ENCODE peak calls at places on chromosomes 16 and 17, in nine cellular contexts. One of them, this sample, is unnamed.

GRCh38 chr16:7140899-7141298 is 191.7 kb upstream of the RBFOX1 start:
- DNase-seq in activated T-helper 1 cell treated with anti-CD3 and anti-CD28 coated beads, Interleukin-2, amount 50 U/mL, for 16 hours: no peak
- DNase-seq in T-helper 22 cell: no peak
- DNase-seq in lower leg skin: no peak
- DNase-seq in heart right ventricle: no peak
- DNase-seq in activated CD4-positive, alpha-beta memory T cell treated with anti-CD3 and anti-CD28 coated beads for 36 hours: no peak
- DNase-seq in T-cell: no peak
- DNase-seq in neural crest cell: no peak
- DNase-seq in OCI-M1: no peak
- DNase-seq in this sample: no peak

GRCh38 chr16:13873835-13874438 is 46.0 kb upstream of the ERCC4 start:
- DNase-seq in activated T-helper 1 cell treated with anti-CD3 and anti-CD28 coated beads, Interleukin-2, amount 50 U/mL, for 16 hours: no peak
- DNase-seq in T-helper 22 cell: no peak
- DNase-seq in lower leg skin: no peak
- DNase-seq in heart right ventricle: no peak
- DNase-seq in activated CD4-positive, alpha-beta memory T cell treated with anti-CD3 and anti-CD28 coated beads for 36 hours: no peak
- DNase-seq in T-cell: no peak
- DNase-seq in neural crest cell: peak
- DNase-seq in OCI-M1: peak
- DNase-seq in this sample: peak

GRCh38 chr16:79269211-79269863 is 331.2 kb downstream of the MAF start:
- DNase-seq in activated T-helper 1 cell treated with anti-CD3 and anti-CD28 coated beads, Interleukin-2, amount 50 U/mL, for 16 hours: peak
- DNase-seq in T-helper 22 cell: peak
- DNase-seq in lower leg skin: no peak
- DNase-seq in heart right ventricle: no peak
- DNase-seq in activated CD4-positive, alpha-beta memory T cell treated with anti-CD3 and anti-CD28 coated beads for 36 hours: peak
- DNase-seq in T-cell: no peak
- DNase-seq in neural crest cell: no peak
- DNase-seq in OCI-M1: no peak
- DNase-seq in this sample: no peak

GRCh38 chr16:1740781-1741490 is 30.4 kb downstream of the NME3 start:
- DNase-seq in activated T-helper 1 cell treated with anti-CD3 and anti-CD28 coated beads, Interleukin-2, amount 50 U/mL, for 16 hours: no peak
- DNase-seq in T-helper 22 cell: no peak
- DNase-seq in lower leg skin: no peak
- DNase-seq in heart right ventricle: no peak
- DNase-seq in activated CD4-positive, alpha-beta memory T cell treated with anti-CD3 and anti-CD28 coated beads for 36 hours: no peak
- DNase-seq in T-cell: no peak
- DNase-seq in neural crest cell: no peak
- DNase-seq in OCI-M1: no peak
- DNase-seq in this sample: no peak

GRCh38 chr17:76726231-76726765 is at the start of gene JMJD6:
- DNase-seq in activated T-helper 1 cell treated with anti-CD3 and anti-CD28 coated beads, Interleukin-2, amount 50 U/mL, for 16 hours: peak
- DNase-seq in T-helper 22 cell: no peak
- DNase-seq in lower leg skin: peak
- DNase-seq in heart right ventricle: peak
- DNase-seq in activated CD4-positive, alpha-beta memory T cell treated with anti-CD3 and anti-CD28 coated beads for 36 hours: peak
- DNase-seq in T-cell: no peak
- DNase-seq in neural crest cell: peak
- DNase-seq in OCI-M1: peak
- DNase-seq in this sample: peak

GRCh38 chr17:17935321-17936271 is 36.6 kb downstream of the TOM1L2 start:
- DNase-seq in activated T-helper 1 cell treated with anti-CD3 and anti-CD28 coated beads, Interleukin-2, amount 50 U/mL, for 16 hours: no peak
- DNase-seq in T-helper 22 cell: no peak
- DNase-seq in lower leg skin: peak
- DNase-seq in heart right ventricle: no peak
- DNase-seq in activated CD4-positive, alpha-beta memory T cell treated with anti-CD3 and anti-CD28 coated beads for 36 hours: no peak
- DNase-seq in T-cell: no peak
- DNase-seq in neural crest cell: no peak
- DNase-seq in OCI-M1: no peak
- DNase-seq in this sample: no peak

GRCh38 chr16:83549836-83550569 is 257.8 kb upstream of the HSBP1 start:
- DNase-seq in activated T-helper 1 cell treated with anti-CD3 and anti-CD28 coated beads, Interleukin-2, amount 50 U/mL, for 16 hours: no peak
- DNase-seq in T-helper 22 cell: no peak
- DNase-seq in lower leg skin: no peak
- DNase-seq in heart right ventricle: no peak
- DNase-seq in activated CD4-positive, alpha-beta memory T cell treated with anti-CD3 and anti-CD28 coated beads for 36 hours: no peak
- DNase-seq in T-cell: no peak
- DNase-seq in neural crest cell: no peak
- DNase-seq in OCI-M1: no peak
- DNase-seq in this sample: no peak

GRCh38 chr17:45172541-45173286 is 11.0 kb downstream of the HEXIM2 start:
- DNase-seq in activated T-helper 1 cell treated with anti-CD3 and anti-CD28 coated beads, Interleukin-2, amount 50 U/mL, for 16 hours: no peak
- DNase-seq in T-helper 22 cell: peak
- DNase-seq in lower leg skin: peak
- DNase-seq in heart right ventricle: peak
- DNase-seq in activated CD4-positive, alpha-beta memory T cell treated with anti-CD3 and anti-CD28 coated beads for 36 hours: peak
- DNase-seq in T-cell: peak
- DNase-seq in neural crest cell: peak
- DNase-seq in OCI-M1: no peak
- DNase-seq in this sample: peak

GRCh38 chr17:50882851-50883250 is 16.7 kb upstream of the TOB1 start:
- DNase-seq in activated T-helper 1 cell treated with anti-CD3 and anti-CD28 coated beads, Interleukin-2, amount 50 U/mL, for 16 hours: no peak
- DNase-seq in T-helper 22 cell: no peak
- DNase-seq in lower leg skin: no peak
- DNase-seq in heart right ventricle: no peak
- DNase-seq in activated CD4-positive, alpha-beta memory T cell treated with anti-CD3 and anti-CD28 coated beads for 36 hours: no peak
- DNase-seq in T-cell: no peak
- DNase-seq in neural crest cell: no peak
- DNase-seq in OCI-M1: no peak
- DNase-seq in this sample: no peak

GRCh38 chr17:82127704-82128103 is 29.7 kb upstream of the FASN start:
- DNase-seq in activated T-helper 1 cell treated with anti-CD3 and anti-CD28 coated beads, Interleukin-2, amount 50 U/mL, for 16 hours: no peak
- DNase-seq in T-helper 22 cell: peak
- DNase-seq in lower leg skin: no peak
- DNase-seq in heart right ventricle: no peak
- DNase-seq in activated CD4-positive, alpha-beta memory T cell treated with anti-CD3 and anti-CD28 coated beads for 36 hours: no peak
- DNase-seq in T-cell: peak
- DNase-seq in neural crest cell: no peak
- DNase-seq in OCI-M1: no peak
- DNase-seq in this sample: no peak

GRCh38 chr17:81608082-81608481 is 28.8 kb downstream of the NPLOC4 start:
- DNase-seq in activated T-helper 1 cell treated with anti-CD3 and anti-CD28 coated beads, Interleukin-2, amount 50 U/mL, for 16 hours: no peak
- DNase-seq in T-helper 22 cell: no peak
- DNase-seq in lower leg skin: no peak
- DNase-seq in heart right ventricle: no peak
- DNase-seq in activated CD4-positive, alpha-beta memory T cell treated with anti-CD3 and anti-CD28 coated beads for 36 hours: peak
- DNase-seq in T-cell: no peak
- DNase-seq in neural crest cell: no peak
- DNase-seq in OCI-M1: no peak
- DNase-seq in this sample: no peak

GRCh38 chr17:56441331-56441730 is 152.2 kb upstream of the NOG start:
- DNase-seq in activated T-helper 1 cell treated with anti-CD3 and anti-CD28 coated beads, Interleukin-2, amount 50 U/mL, for 16 hours: no peak
- DNase-seq in T-helper 22 cell: no peak
- DNase-seq in lower leg skin: no peak
- DNase-seq in heart right ventricle: no peak
- DNase-seq in activated CD4-positive, alpha-beta memory T cell treated with anti-CD3 and anti-CD28 coated beads for 36 hours: no peak
- DNase-seq in T-cell: no peak
- DNase-seq in neural crest cell: no peak
- DNase-seq in OCI-M1: no peak
- DNase-seq in this sample: no peak

GRCh38 chr17:72985882-72986720 is 106.4 kb downstream of the SLC39A11 start:
- DNase-seq in activated T-helper 1 cell treated with anti-CD3 and anti-CD28 coated beads, Interleukin-2, amount 50 U/mL, for 16 hours: peak
- DNase-seq in T-helper 22 cell: peak
- DNase-seq in lower leg skin: peak
- DNase-seq in heart right ventricle: peak
- DNase-seq in activated CD4-positive, alpha-beta memory T cell treated with anti-CD3 and anti-CD28 coated beads for 36 hours: peak
- DNase-seq in T-cell: peak
- DNase-seq in neural crest cell: peak
- DNase-seq in OCI-M1: peak
- DNase-seq in this sample: peak

GRCh38 chr17:72421128-72422092 is 300.6 kb downstream of the SOX9 start:
- DNase-seq in activated T-helper 1 cell treated with anti-CD3 and anti-CD28 coated beads, Interleukin-2, amount 50 U/mL, for 16 hours: no peak
- DNase-seq in T-helper 22 cell: no peak
- DNase-seq in lower leg skin: no peak
- DNase-seq in heart right ventricle: no peak
- DNase-seq in activated CD4-positive, alpha-beta memory T cell treated with anti-CD3 and anti-CD28 coated beads for 36 hours: peak
- DNase-seq in T-cell: no peak
- DNase-seq in neural crest cell: no peak
- DNase-seq in OCI-M1: peak
- DNase-seq in this sample: no peak

GRCh38 chr17:21425736-21426135 is 49.6 kb downstream of the KCNJ12 start:
- DNase-seq in activated T-helper 1 cell treated with anti-CD3 and anti-CD28 coated beads, Interleukin-2, amount 50 U/mL, for 16 hours: no peak
- DNase-seq in T-helper 22 cell: no peak
- DNase-seq in lower leg skin: no peak
- DNase-seq in heart right ventricle: no peak
- DNase-seq in activated CD4-positive, alpha-beta memory T cell treated with anti-CD3 and anti-CD28 coated beads for 36 hours: no peak
- DNase-seq in T-cell: no peak
- DNase-seq in neural crest cell: no peak
- DNase-seq in OCI-M1: no peak
- DNase-seq in this sample: no peak

GRCh38 chr17:19336938-19337711 is 25.4 kb downstream of the B9D1 start:
- DNase-seq in activated T-helper 1 cell treated with anti-CD3 and anti-CD28 coated beads, Interleukin-2, amount 50 U/mL, for 16 hours: no peak
- DNase-seq in T-helper 22 cell: no peak
- DNase-seq in lower leg skin: no peak
- DNase-seq in heart right ventricle: no peak
- DNase-seq in activated CD4-positive, alpha-beta memory T cell treated with anti-CD3 and anti-CD28 coated beads for 36 hours: peak
- DNase-seq in T-cell: no peak
- DNase-seq in neural crest cell: no peak
- DNase-seq in OCI-M1: no peak
- DNase-seq in this sample: peak

GRCh38 chr17:70484050-70484449 is 314.7 kb downstream of the KCNJ2 start:
- DNase-seq in activated T-helper 1 cell treated with anti-CD3 and anti-CD28 coated beads, Interleukin-2, amount 50 U/mL, for 16 hours: no peak
- DNase-seq in T-helper 22 cell: no peak
- DNase-seq in lower leg skin: no peak
- DNase-seq in heart right ventricle: no peak
- DNase-seq in activated CD4-positive, alpha-beta memory T cell treated with anti-CD3 and anti-CD28 coated beads for 36 hours: no peak
- DNase-seq in T-cell: no peak
- DNase-seq in neural crest cell: no peak
- DNase-seq in OCI-M1: no peak
- DNase-seq in this sample: no peak

GRCh38 chr16:71352963-71353460 is 5.5 kb upstream of the CALB2 start:
- DNase-seq in activated T-helper 1 cell treated with anti-CD3 and anti-CD28 coated beads, Interleukin-2, amount 50 U/mL, for 16 hours: no peak
- DNase-seq in T-helper 22 cell: no peak
- DNase-seq in lower leg skin: no peak
- DNase-seq in heart right ventricle: no peak
- DNase-seq in activated CD4-positive, alpha-beta memory T cell treated with anti-CD3 and anti-CD28 coated beads for 36 hours: no peak
- DNase-seq in T-cell: no peak
- DNase-seq in neural crest cell: no peak
- DNase-seq in OCI-M1: no peak
- DNase-seq in this sample: no peak

GRCh38 chr17:6249747-6250146 is 179.6 kb downstream of the WSCD1 start:
- DNase-seq in activated T-helper 1 cell treated with anti-CD3 and anti-CD28 coated beads, Interleukin-2, amount 50 U/mL, for 16 hours: no peak
- DNase-seq in T-helper 22 cell: no peak
- DNase-seq in lower leg skin: no peak
- DNase-seq in heart right ventricle: no peak
- DNase-seq in activated CD4-positive, alpha-beta memory T cell treated with anti-CD3 and anti-CD28 coated beads for 36 hours: no peak
- DNase-seq in T-cell: no peak
- DNase-seq in neural crest cell: no peak
- DNase-seq in OCI-M1: no peak
- DNase-seq in this sample: no peak

GRCh38 chr16:51556694-51557327 is 405.7 kb upstream of the SALL1 start:
- DNase-seq in activated T-helper 1 cell treated with anti-CD3 and anti-CD28 coated beads, Interleukin-2, amount 50 U/mL, for 16 hours: no peak
- DNase-seq in T-helper 22 cell: no peak
- DNase-seq in lower leg skin: peak
- DNase-seq in heart right ventricle: no peak
- DNase-seq in activated CD4-positive, alpha-beta memory T cell treated with anti-CD3 and anti-CD28 coated beads for 36 hours: no peak
- DNase-seq in T-cell: no peak
- DNase-seq in neural crest cell: no peak
- DNase-seq in OCI-M1: no peak
- DNase-seq in this sample: no peak

GRCh38 chr16:66551788-66552287 is 538 bp upstream of the CKLF start:
- DNase-seq in activated T-helper 1 cell treated with anti-CD3 and anti-CD28 coated beads, Interleukin-2, amount 50 U/mL, for 16 hours: no peak
- DNase-seq in T-helper 22 cell: no peak
- DNase-seq in lower leg skin: no peak
- DNase-seq in heart right ventricle: no peak
- DNase-seq in activated CD4-positive, alpha-beta memory T cell treated with anti-CD3 and anti-CD28 coated beads for 36 hours: peak
- DNase-seq in T-cell: peak
- DNase-seq in neural crest cell: no peak
- DNase-seq in OCI-M1: peak
- DNase-seq in this sample: no peak

GRCh38 chr17:39123627-39124026 is 27.8 kb downstream of the PLXDC1 start:
- DNase-seq in activated T-helper 1 cell treated with anti-CD3 and anti-CD28 coated beads, Interleukin-2, amount 50 U/mL, for 16 hours: no peak
- DNase-seq in T-helper 22 cell: no peak
- DNase-seq in lower leg skin: no peak
- DNase-seq in heart right ventricle: peak
- DNase-seq in activated CD4-positive, alpha-beta memory T cell treated with anti-CD3 and anti-CD28 coated beads for 36 hours: no peak
- DNase-seq in T-cell: no peak
- DNase-seq in neural crest cell: no peak
- DNase-seq in OCI-M1: no peak
- DNase-seq in this sample: no peak

GRCh38 chr17:40963838-40964237 is 2.9 kb downstream of the KRT39 start:
- DNase-seq in activated T-helper 1 cell treated with anti-CD3 and anti-CD28 coated beads, Interleukin-2, amount 50 U/mL, for 16 hours: no peak
- DNase-seq in T-helper 22 cell: no peak
- DNase-seq in lower leg skin: no peak
- DNase-seq in heart right ventricle: no peak
- DNase-seq in activated CD4-positive, alpha-beta memory T cell treated with anti-CD3 and anti-CD28 coated beads for 36 hours: no peak
- DNase-seq in T-cell: no peak
- DNase-seq in neural crest cell: no peak
- DNase-seq in OCI-M1: peak
- DNase-seq in this sample: no peak

GRCh38 chr17:40358323-40359038 is 6.1 kb downstream of the GJD3 start:
- DNase-seq in activated T-helper 1 cell treated with anti-CD3 and anti-CD28 coated beads, Interleukin-2, amount 50 U/mL, for 16 hours: peak
- DNase-seq in T-helper 22 cell: peak
- DNase-seq in lower leg skin: peak
- DNase-seq in heart right ventricle: peak
- DNase-seq in activated CD4-positive, alpha-beta memory T cell treated with anti-CD3 and anti-CD28 coated beads for 36 hours: peak
- DNase-seq in T-cell: peak
- DNase-seq in neural crest cell: peak
- DNase-seq in OCI-M1: peak
- DNase-seq in this sample: peak

GRCh38 chr16:85185281-85185680 is 73.0 kb upstream of the CIBAR2 start:
- DNase-seq in activated T-helper 1 cell treated with anti-CD3 and anti-CD28 coated beads, Interleukin-2, amount 50 U/mL, for 16 hours: no peak
- DNase-seq in T-helper 22 cell: no peak
- DNase-seq in lower leg skin: no peak
- DNase-seq in heart right ventricle: no peak
- DNase-seq in activated CD4-positive, alpha-beta memory T cell treated with anti-CD3 and anti-CD28 coated beads for 36 hours: no peak
- DNase-seq in T-cell: no peak
- DNase-seq in neural crest cell: no peak
- DNase-seq in OCI-M1: no peak
- DNase-seq in this sample: no peak

GRCh38 chr16:24800586-24800985 is 45.2 kb upstream of the SLC5A11 start:
- DNase-seq in activated T-helper 1 cell treated with anti-CD3 and anti-CD28 coated beads, Interleukin-2, amount 50 U/mL, for 16 hours: no peak
- DNase-seq in T-helper 22 cell: no peak
- DNase-seq in lower leg skin: no peak
- DNase-seq in heart right ventricle: no peak
- DNase-seq in activated CD4-positive, alpha-beta memory T cell treated with anti-CD3 and anti-CD28 coated beads for 36 hours: no peak
- DNase-seq in T-cell: no peak
- DNase-seq in neural crest cell: no peak
- DNase-seq in OCI-M1: no peak
- DNase-seq in this sample: no peak